ENCODE peak calls at places on chromosomes 1 and 21, in four cellular contexts. B is K562, S is HepG2, P is GM12878. W is an unnamed sample.

GRCh38 chr1:29426701-29427279 is 190.5 kb downstream of the PTPRU start:
- DNase-seq in B (no peak), S (no peak), P (no peak), W (no peak)

GRCh38 chr1:91124290-91124975 is 102.6 kb upstream of the ZNF644 start:
- DNase-seq in B (no peak), S (no peak), P (no peak), W (no peak)

GRCh38 chr1:66231162-66232077 is 302.5 kb upstream of the SGIP1 start:
- DNase-seq in B (no peak), S (no peak), P (no peak), W (no peak)

GRCh38 chr1:22801347-22801746 is 90.7 kb downstream of the EPHB2 start:
- DNase-seq in B (no peak), S (no peak), P (no peak), W (no peak)

GRCh38 chr1:67723620-67724019 is 38.6 kb downstream of the GADD45A start:
- DNase-seq in B (peak), S (no peak), P (no peak), W (no peak)

GRCh38 chr1:183416850-183417690 is 1.1 kb downstream of the NMNAT2 start:
- DNase-seq in B (peak), S (no peak), P (no peak), W (peak)

GRCh38 chr21:15422761-15423160 is 307.0 kb upstream of the USP25 start:
- DNase-seq in B (no peak), S (no peak), P (no peak), W (no peak)

GRCh38 chr1:209607102-209607794 is 23.7 kb downstream of the CAMK1G start:
- DNase-seq in B (no peak), S (no peak), P (peak), W (no peak)

GRCh38 chr1:51518033-51518729 is 885 bp downstream of the EPS15 start:
- DNase-seq in B (peak), S (peak), P (peak), W (no peak)

GRCh38 chr1:75672528-75673393 is 51.7 kb upstream of the ACADM start:
- DNase-seq in B (peak), S (peak), P (no peak), W (no peak)

GRCh38 chr1:53190210-53190611 is 6.4 kb upstream of the CPT2 start:
- DNase-seq in B (no peak), S (no peak), P (no peak), W (no peak)

GRCh38 chr1:244325056-244325764 is 126.5 kb downstream of the ADSS2 start:
- DNase-seq in B (no peak), S (no peak), P (peak), W (no peak)

GRCh38 chr21:44489962-44490361 is 34.7 kb downstream of the LRRC3 start:
- DNase-seq in B (peak), S (no peak), P (no peak), W (no peak)

GRCh38 chr1:89822999-89823628 is 2.3 kb downstream of the LRRC8D start:
- DNase-seq in B (no peak), S (no peak), P (no peak), W (no peak)

GRCh38 chr1:59692591-59692990 is 122.2 kb upstream of the HOOK1 start:
- DNase-seq in B (no peak), S (no peak), P (no peak), W (no peak)

GRCh38 chr1:210239295-210240155 is 6.9 kb downstream of the SERTAD4 start:
- DNase-seq in B (no peak), S (peak), P (no peak), W (no peak)

GRCh38 chr1:167763525-167764220 is 41.9 kb downstream of the MPZL1 start:
- DNase-seq in B (no peak), S (no peak), P (no peak), W (no peak)

GRCh38 chr1:61152706-61153105 is 70.3 kb downstream of the NFIA start:
- DNase-seq in B (no peak), S (peak), P (no peak), W (no peak)

GRCh38 chr1:8242498-8242897 is 75.4 kb upstream of the SLC45A1 start:
- DNase-seq in B (no peak), S (no peak), P (no peak), W (no peak)

GRCh38 chr1:203044546-203044975 is 18.3 kb downstream of the PPFIA4 start:
- DNase-seq in B (no peak), S (no peak), P (no peak), W (no peak)

GRCh38 chr1:225754940-225755635 is 22.5 kb upstream of the SRP9 start:
- DNase-seq in B (peak), S (peak), P (no peak), W (no peak)

GRCh38 chr21:36508948-36509347 is 29.0 kb upstream of the CLDN14 start:
- DNase-seq in B (no peak), S (no peak), P (no peak), W (no peak)

GRCh38 chr1:64539808-64540207 is 69.9 kb downstream of the CACHD1 start:
- DNase-seq in B (no peak), S (no peak), P (no peak), W (no peak)

GRCh38 chr1:225430301-225430700 is 2.5 kb upstream of the LBR start:
- DNase-seq in B (no peak), S (no peak), P (no peak), W (no peak)

GRCh38 chr1:12087797-12088314 is 24.8 kb downstream of the TNFRSF8 start:
- DNase-seq in B (no peak), S (no peak), P (peak), W (no peak)

GRCh38 chr1:21868941-21869454 is 56.9 kb downstream of the LDLRAD2 start:
- DNase-seq in B (no peak), S (peak), P (no peak), W (no peak)

GRCh38 chr1:172885411-172885810 is 165.3 kb downstream of the TNFSF18 start:
- DNase-seq in B (no peak), S (no peak), P (no peak), W (no peak)

GRCh38 chr1:225921734-225922709 is 2.0 kb downstream of the PYCR2 start:
- DNase-seq in B (no peak), S (no peak), P (no peak), W (no peak)

GRCh38 chr21:37367301-37367757 is 756 bp downstream of the DYRK1A start:
- DNase-seq in B (peak), S (no peak), P (no peak), W (no peak)

GRCh38 chr1:150102986-150103385 is 35.4 kb downstream of the VPS45 start:
- DNase-seq in B (no peak), S (no peak), P (no peak), W (no peak)

GRCh38 chr1:172990598-172991215 is 60.0 kb downstream of the TNFSF18 start:
- DNase-seq in B (no peak), S (no peak), P (no peak), W (no peak)

GRCh38 chr1:79517425-79518219 is 511.1 kb upstream of the ADGRL4 start:
- DNase-seq in B (no peak), S (no peak), P (no peak), W (no peak)

GRCh38 chr1:183918589-183918988 is 113.7 kb downstream of the RGL1 start:
- DNase-seq in B (no peak), S (no peak), P (no peak), W (no peak)

GRCh38 chr1:211088156-211088555 is 45.8 kb downstream of the KCNH1 start:
- DNase-seq in B (no peak), S (no peak), P (no peak), W (no peak)

DNA sequence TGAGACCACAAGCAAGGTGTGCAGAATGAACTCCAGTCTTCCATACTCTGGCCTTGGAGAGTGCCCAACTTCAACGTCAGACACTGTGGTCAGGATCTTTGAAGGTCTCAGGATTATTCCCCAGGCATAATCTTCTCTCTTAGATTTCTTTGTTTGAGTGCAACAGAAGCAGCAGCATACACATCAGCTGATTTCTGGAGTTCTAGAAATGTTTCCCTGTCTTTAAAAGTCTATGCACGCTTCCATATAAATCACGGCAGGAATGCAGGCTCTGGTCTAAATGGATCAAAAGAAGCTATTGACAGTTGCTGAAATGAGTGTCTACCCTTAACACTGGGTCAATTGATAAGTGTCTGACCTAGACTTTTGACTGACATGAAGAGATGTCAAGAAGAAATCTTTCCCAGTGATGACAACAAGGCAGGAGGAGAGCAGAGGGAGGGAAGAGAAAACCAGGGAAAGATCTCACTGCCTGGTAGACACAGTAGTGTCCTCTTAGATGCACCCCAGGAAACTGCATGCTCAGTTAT is 279.7 kb downstream of the SPATA17 start:
- DNase-seq in B (no peak), S (no peak), P (no peak), W (no peak)
- TF ChIP-seq ATF3 in B (no peak), S (no peak), P (no peak), W (no peak)

GRCh38 chr1:113793878-113794834 is 18.1 kb downstream of the RSBN1 start:
- DNase-seq in B (no peak), S (no peak), P (no peak), W (no peak)
- TF ChIP-seq TAF1 in B (no peak), S (no peak), P (no peak), W (no peak)

DNA sequence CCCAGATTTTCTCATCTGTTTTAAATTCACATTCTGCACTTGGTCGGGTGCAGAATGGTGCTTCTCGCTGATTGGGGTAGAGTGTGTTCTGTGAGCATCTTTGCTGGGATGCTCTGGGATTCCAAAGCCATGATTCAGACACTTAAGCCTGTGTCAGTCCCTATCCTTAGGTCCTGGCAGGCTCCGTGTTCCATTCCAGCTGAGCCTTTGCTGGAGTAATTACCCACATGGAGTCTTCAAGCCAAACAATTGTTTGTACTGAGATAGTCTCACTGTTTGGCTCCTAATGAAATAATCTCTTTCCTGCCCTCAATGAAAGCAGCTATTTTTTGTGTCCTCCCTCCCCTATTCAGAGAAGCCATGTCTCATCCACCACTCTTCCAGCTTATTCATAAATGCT is 18.7 kb downstream of the SMAP2 start:
- DNase-seq in B (no peak), S (no peak), P (no peak), W (no peak)
- TF ChIP-seq ATF3 in B (no peak), S (no peak), P (no peak), W (no peak)

GRCh38 chr1:151619489-151620093 is 7.7 kb downstream of the SNX27 start:
- DNase-seq in B (no peak), S (peak), P (no peak), W (no peak)
- TF ChIP-seq TAF1 in B (no peak), S (no peak), P (no peak), W (no peak)

GRCh38 chr21:32726742-32727477 is 903 bp downstream of the SYNJ1 start:
- DNase-seq in B (peak), S (no peak), P (no peak), W (no peak)
- TF ChIP-seq ATF3 in B (no peak), S (no peak), P (no peak), W (no peak)